ENCODE peak calls at places on chromosome 20, in seven cellular contexts. N, I, R, D, Y, W and Q are unnamed samples. For H3K4me1, the result is how much of the 10 kb centered on the place peaks cover.

GRCh38 chr20:13301596-13301995 is 80.5 kb downstream of the ISM1 start:
- DNase-seq in N (no peak), I (no peak), Y (no peak), R (no peak), W (no peak), D (no peak), Q (no peak)

GRCh38 chr20:56245761-56246160 is 2.8 kb upstream of the MC3R start:
- DNase-seq in R (no peak), Y (no peak), N (no peak), W (no peak), D (no peak), I (no peak), Q (no peak)

GRCh38 chr20:53816872-53817398 is 223.3 kb upstream of the ZNF217 start:
- DNase-seq in I (no peak), Y (no peak), W (no peak), R (no peak), N (no peak), D (no peak), Q (no peak)

GRCh38 chr20:47956261-47956995 is 171.1 kb upstream of the SULF2 start:
- DNase-seq in N (peak), D (no peak), Y (no peak), W (no peak), I (peak), R (no peak), Q (peak)

GRCh38 chr20:48552550-48552949 is 275.2 kb downstream of the PREX1 start:
- DNase-seq in N (no peak), W (no peak), Y (no peak), I (no peak), D (no peak), R (no peak), Q (no peak)

GRCh38 chr20:3842332-3842930 is 4.2 kb upstream of the MAVS start:
- DNase-seq in I (no peak), R (no peak), Y (peak), N (no peak), D (no peak), W (no peak), Q (no peak)

GRCh38 chr20:32661820-32662528 is 11.8 kb downstream of the C20orf203 start:
- DNase-seq in N (no peak), D (no peak), Y (peak), R (no peak), I (no peak), W (no peak), Q (no peak)

GRCh38 chr20:56998438-56998837 is 268.0 kb downstream of the BMP7 start:
- DNase-seq in D (no peak), W (no peak), R (no peak), I (no peak), Y (no peak), N (no peak), Q (no peak)

GRCh38 chr20:59122377-59122932 is 41.2 kb upstream of the ZNF831 start:
- DNase-seq in D (no peak), R (no peak), W (no peak), Y (no peak), I (no peak), N (no peak), Q (no peak)

GRCh38 chr20:21663465-21663864 is 42.0 kb upstream of the PAX1 start:
- DNase-seq in D (no peak), Y (no peak), W (no peak), I (no peak), N (no peak), R (no peak), Q (no peak)

GRCh38 chr20:19903168-19903676 is 113.9 kb upstream of the NAA20 start:
- DNase-seq in Y (no peak), N (peak), W (peak), D (no peak), I (peak), R (peak), Q (peak)

GRCh38 chr20:55172310-55173002 is 697.1 kb downstream of the DOK5 start:
- DNase-seq in D (no peak), I (no peak), W (no peak), Y (no peak), N (no peak), R (no peak), Q (no peak)

GRCh38 chr20:32316667-32317066 is 39.2 kb downstream of the KIF3B start:
- DNase-seq in D (no peak), N (no peak), W (no peak), I (no peak), R (no peak), Y (no peak), Q (no peak)

GRCh38 chr20:45495438-45495985 is 19.9 kb downstream of the SPINT3 start:
- DNase-seq in R (no peak), Y (no peak), W (no peak), N (no peak), I (no peak), D (no peak), Q (no peak)

GRCh38 chr20:9517297-9518134 is 3.1 kb downstream of the LAMP5 start:
- DNase-seq in I (no peak), R (no peak), W (no peak), D (no peak), N (no peak), Y (no peak), Q (no peak)

DNA sequence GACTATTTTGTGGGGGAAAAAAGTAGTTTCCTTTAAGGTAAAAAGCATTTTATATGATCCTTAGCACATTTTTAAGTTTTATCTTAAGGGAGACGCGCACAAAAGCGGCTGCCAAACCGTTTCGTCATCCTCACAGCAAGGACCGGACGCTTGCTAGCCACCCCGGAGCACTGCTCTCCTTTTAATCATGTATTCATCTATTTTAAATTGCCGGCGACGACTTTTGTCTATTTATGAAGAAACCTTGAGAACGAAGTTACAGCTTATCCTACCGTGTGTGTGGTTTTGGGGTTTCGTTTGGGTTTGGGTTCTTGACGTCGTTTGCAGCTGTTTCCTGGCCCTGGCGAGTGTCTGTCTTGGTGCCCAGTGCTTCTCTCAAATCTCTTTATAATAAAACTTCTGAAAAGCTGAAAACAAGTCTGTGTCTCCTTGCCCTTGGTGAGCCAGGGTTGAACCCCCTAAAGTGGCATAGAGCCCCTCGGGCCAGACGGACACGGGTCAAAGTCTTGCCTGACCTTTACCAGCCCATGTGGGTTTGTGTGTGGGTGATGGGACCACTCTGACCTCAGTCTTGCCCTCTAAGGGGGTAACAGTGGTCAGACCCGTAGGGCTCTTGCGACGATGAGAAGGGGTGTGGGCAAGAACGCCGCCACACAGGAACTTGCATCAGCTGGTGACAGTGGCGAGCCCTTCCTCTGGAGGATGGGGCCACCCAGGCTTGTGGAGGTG is 117.6 kb downstream of the JPH2 start:
- DNase-seq in N (no peak), D (no peak), I (no peak), R (no peak), W (no peak), Y (peak), Q (no peak)
- H3K4me1 ChIP-seq in N (under half), D (under half), I (under half), R (under half), W (under half), Y (under half), Q (under half)

GRCh38 chr20:25018425-25018824 is 25.9 kb upstream of the APMAP start:
- DNase-seq in Y (no peak), R (no peak), D (no peak), N (no peak), W (no peak), I (no peak), Q (no peak)

GRCh38 chr20:25018841-25019240 is 26.3 kb upstream of the APMAP start:
- DNase-seq in W (no peak), Y (no peak), I (no peak), N (peak), R (no peak), D (no peak), Q (peak)

GRCh38 chr20:25016471-25016870 is 23.9 kb upstream of the APMAP start:
- DNase-seq in W (no peak), D (no peak), N (peak), R (no peak), I (no peak), Y (no peak), Q (peak)

GRCh38 chr20:25015986-25016385 is 23.4 kb upstream of the APMAP start:
- DNase-seq in R (no peak), N (peak), W (no peak), I (no peak), Y (no peak), D (no peak), Q (no peak)

GRCh38 chr20:25017257-25017803 is 24.8 kb upstream of the APMAP start:
- DNase-seq in D (no peak), I (no peak), N (peak), W (no peak), Y (peak), R (peak), Q (no peak)
- H3K27ac ChIP-seq in D (no peak), I (no peak), N (no peak), W (no peak), Y (peak), R (no peak), Q (no peak)

GRCh38 chr20:49563015-49563980 is 4.6 kb downstream of the PTGIS start:
- DNase-seq in Y (no peak), I (no peak), R (no peak), W (no peak), D (no peak), N (no peak), Q (no peak)
- H3K4me3 ChIP-seq in Y (no peak), I (no peak), R (no peak), W (no peak), D (no peak), N (no peak), Q (no peak)

DNA sequence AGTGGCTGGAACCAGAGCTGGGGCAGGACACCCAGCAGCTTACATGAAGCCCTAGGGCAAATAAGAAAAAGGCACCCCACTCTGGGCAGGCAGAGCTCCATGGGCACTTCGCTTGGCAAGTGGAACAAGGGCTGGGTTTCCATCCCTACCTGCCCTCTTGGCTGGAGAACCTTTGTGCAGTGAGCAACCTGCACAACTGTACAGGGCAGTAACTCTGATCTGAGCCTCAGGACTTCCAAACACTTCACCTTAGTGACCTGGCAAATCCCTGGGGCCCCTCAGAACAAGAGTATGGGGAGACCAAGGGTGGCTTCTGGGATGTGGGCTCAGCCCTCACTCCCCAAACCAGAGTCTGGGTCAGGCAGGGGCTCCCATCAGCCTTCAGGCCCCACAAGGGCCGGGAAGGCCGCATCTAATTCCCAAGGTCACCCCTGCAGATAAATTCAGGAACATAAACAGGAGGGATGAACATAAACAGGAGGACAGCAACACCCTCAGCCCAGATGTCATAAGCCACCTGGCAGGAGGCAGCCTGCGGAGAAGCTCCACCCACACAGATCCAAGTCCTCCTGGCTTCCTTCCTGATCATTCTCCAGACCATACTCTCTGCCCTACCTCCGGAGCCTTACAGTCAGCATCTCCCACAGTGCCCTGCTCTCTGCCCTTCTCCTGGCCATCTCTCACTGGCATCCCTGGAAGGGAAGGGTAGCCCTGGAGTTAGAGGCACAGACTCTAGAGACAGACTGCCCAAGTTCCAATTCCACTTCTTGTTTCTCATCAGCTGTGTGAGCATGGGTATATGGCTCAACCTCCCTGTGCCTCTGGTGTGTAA is 37.5 kb downstream of the HNF4A start:
- DNase-seq in W (no peak), R (peak), I (no peak), N (no peak), Y (no peak), D (no peak), Q (no peak)
- H3K4me1 ChIP-seq in W (under half), R (half or more), I (under half), N (under half), Y (under half), D (under half), Q (under half)

GRCh38 chr20:49987868-49988690 is 5.3 kb downstream of the SNAI1 start:
- DNase-seq in N (no peak), Y (no peak), W (no peak), D (no peak), I (peak), R (no peak), Q (peak)
- H3K27ac ChIP-seq in N (peak), Y (no peak), W (peak), D (no peak), I (peak), R (no peak), Q (peak)

GRCh38 chr20:62882426-62882825 is 20.8 kb upstream of the TCFL5 start:
- DNase-seq in D (no peak), I (no peak), Y (no peak), W (no peak), N (no peak), R (no peak), Q (no peak)
- H3K4me3 ChIP-seq in D (no peak), I (no peak), Y (no peak), W (no peak), N (no peak), R (no peak), Q (no peak)

GRCh38 chr20:60990647-60991046 is 261.4 kb upstream of the CDH4 start:
- DNase-seq in Y (no peak), R (no peak), I (no peak), W (no peak), D (no peak), N (no peak), Q (no peak)

GRCh38 chr20:60984666-60985065 is 267.4 kb upstream of the CDH4 start:
- DNase-seq in I (no peak), D (no peak), W (no peak), R (no peak), N (no peak), Y (no peak), Q (no peak)

GRCh38 chr20:60986757-60987156 is 265.3 kb upstream of the CDH4 start:
- DNase-seq in N (no peak), Y (no peak), D (no peak), R (no peak), W (no peak), I (no peak), Q (no peak)
- H3K4me1 ChIP-seq in N (under half), Y (under half), D (under half), R (under half), W (under half), I (under half), Q (under half)

GRCh38 chr20:60365882-60366281 is 407.7 kb downstream of the CDH26 start:
- DNase-seq in N (no peak), R (no peak), D (no peak), Y (no peak), W (no peak), I (no peak), Q (no peak)
- H3K27ac ChIP-seq in N (no peak), R (no peak), D (no peak), Y (no peak), W (no peak), I (no peak), Q (no peak)

GRCh38 chr20:1393507-1393882 is 641 bp upstream of the FKBP1A start:
- DNase-seq in D (no peak), R (no peak), N (no peak), W (no peak), Y (no peak), I (no peak), Q (no peak)
- H3K4me3 ChIP-seq in D (peak), R (peak), N (peak), W (no peak), Y (peak), I (peak), Q (peak)

DNA sequence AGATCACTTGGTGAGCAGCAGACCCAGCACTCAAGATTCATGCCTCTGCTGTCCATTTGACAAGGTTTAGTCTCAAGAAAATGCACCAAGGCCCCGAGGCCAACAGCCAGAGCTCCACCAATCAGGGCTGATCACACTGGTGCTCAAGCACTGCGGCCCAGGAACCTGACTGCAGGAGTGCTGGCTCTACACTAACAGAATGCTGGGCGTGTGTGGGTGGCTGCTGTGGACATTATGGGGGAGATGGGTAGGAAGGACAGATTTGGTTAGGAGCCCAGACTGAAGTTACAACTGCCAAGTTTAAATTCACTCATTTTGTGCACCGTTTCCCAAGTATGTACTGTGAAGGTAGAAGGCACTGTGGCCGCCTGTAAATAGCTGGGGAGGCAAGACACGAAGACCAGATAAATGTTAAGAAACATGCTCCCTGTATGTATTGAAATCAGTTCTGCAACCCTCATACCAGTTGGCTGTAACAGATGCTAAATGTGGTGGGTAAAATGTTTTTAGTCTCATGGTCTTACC is 28.1 kb downstream of the SNX5 start:
- DNase-seq in W (no peak), R (no peak), Y (no peak), N (no peak), D (no peak), I (no peak), Q (no peak)
- H3K4me1 ChIP-seq in W (under half), R (under half), Y (under half), N (under half), D (under half), I (under half), Q (under half)